ENCODE peak calls at places on chromosome 19, in five cellular contexts. B is uterus, I is K562, G is body of pancreas, S is A549. T is an unnamed sample.

GRCh38 chr19:50720921-50721291 is 1.3 kb upstream of the SHANK1 start:
- DNase-seq in B (no peak), I (peak; percentile 55), G (no peak), S (no peak), T (peak; percentile 55)

GRCh38 chr19:37931941-37932655 is 25.1 kb downstream of the SIPA1L3 start:
- DNase-seq in B (peak; percentile 18), I (no peak), G (peak; percentile 92), S (peak; percentile 97), T (peak; percentile 11)

GRCh38 chr19:27997069-27997468 is 1215.9 kb downstream of the UQCRFS1 start:
- DNase-seq in B (no peak), I (no peak), G (no peak), S (no peak), T (no peak)

GRCh38 chr19:10510301-10510802 is 6.9 kb downstream of the S1PR5 start:
- DNase-seq in B (no peak), I (peak; percentile 59), G (no peak), S (peak; percentile 28), T (no peak)

GRCh38 chr19:6767357-6768235 is at the start of gene SH2D3A:
- DNase-seq in B (peak; percentile 40), I (peak; percentile 95), G (peak; percentile 96), S (peak; percentile 77), T (peak; percentile 49)

GRCh38 chr19:51387924-51388389 is at the start of gene LIM2:
- DNase-seq in B (no peak), I (no peak), G (no peak), S (no peak), T (no peak)

GRCh38 chr19:17513801-17514200 is 2.4 kb downstream of the PGLS start:
- DNase-seq in B (no peak), I (no peak), G (no peak), S (no peak), T (no peak)

GRCh38 chr19:16446108-16447014 is 25.4 kb downstream of the EPS15L1 start:
- DNase-seq in B (no peak), I (no peak), G (no peak), S (no peak), T (no peak)

GRCh38 chr19:35266904-35267817 is 1.6 kb upstream of the USF2 start:
- DNase-seq in B (peak; percentile 66), I (peak; percentile 65), G (peak; percentile 53), S (peak; percentile 82), T (peak; percentile 65)

GRCh38 chr19:17841810-17842662 is 5.7 kb downstream of the JAK3 start:
- DNase-seq in B (peak; percentile 76), I (peak; percentile 95), G (peak; percentile 74), S (peak; percentile 91), T (peak; percentile 81)

GRCh38 chr19:43692364-43692763 is 22.4 kb upstream of the PLAUR start:
- DNase-seq in B (no peak), I (no peak), G (no peak), S (no peak), T (no peak)

GRCh38 chr19:6744381-6745288 is 5.2 kb downstream of the TRIP10 start:
- DNase-seq in B (peak; percentile 90), I (no peak), G (peak; percentile 85), S (peak; percentile 86), T (peak; percentile 96)

GRCh38 chr19:40252395-40252794 is 25.9 kb upstream of the CCNP start:
- DNase-seq in B (no peak), I (no peak), G (peak; percentile 38), S (no peak), T (no peak)

GRCh38 chr19:48646912-48647216 is 877 bp upstream of the CA11 start:
- DNase-seq in B (no peak), I (no peak), G (no peak), S (no peak), T (no peak)

GRCh38 chr19:33325920-33326319 is 23.6 kb upstream of the CEBPA start:
- DNase-seq in B (peak; percentile 66), I (no peak), G (peak; percentile 27), S (no peak), T (no peak)

GRCh38 chr19:22515435-22515834 is 93.3 kb upstream of the ZNF98 start:
- DNase-seq in B (no peak), I (no peak), G (no peak), S (no peak), T (no peak)

GRCh38 chr19:6047741-6048231 is 62.5 kb downstream of the RFX2 start:
- DNase-seq in B (peak; percentile 24), I (peak; percentile 68), G (no peak), S (no peak), T (no peak)

GRCh38 chr19:33871605-33872004 is 74.9 kb downstream of the KCTD15 start:
- DNase-seq in B (no peak), I (no peak), G (no peak), S (no peak), T (no peak)

GRCh38 chr19:10677796-10678195 is 23.4 kb upstream of the QTRT1 start:
- DNase-seq in B (no peak), I (no peak), G (peak; percentile 27), S (no peak), T (no peak)

GRCh38 chr19:50718255-50719118 is 1.1 kb downstream of the SHANK1 start:
- DNase-seq in B (no peak), I (no peak), G (no peak), S (no peak), T (peak; percentile 38)

GRCh38 chr19:29121684-29122083 is 91.3 kb downstream of the UQCRFS1 start:
- DNase-seq in B (no peak), I (peak; percentile 44), G (no peak), S (no peak), T (peak; percentile 58)

GRCh38 chr19:30428281-30428680 is 56.1 kb downstream of the ZNF536 start:
- DNase-seq in B (no peak), I (no peak), G (no peak), S (no peak), T (no peak)

GRCh38 chr19:33186431-33186830 is 7.7 kb upstream of the LRP3 start:
- DNase-seq in B (no peak), I (no peak), G (no peak), S (no peak), T (no peak)

GRCh38 chr19:45899919-45900589 is 2.4 kb downstream of the MYPOP start:
- DNase-seq in B (no peak), I (no peak), G (no peak), S (no peak), T (no peak)

GRCh38 chr19:45899253-45899652 is 3.2 kb downstream of the MYPOP start:
- DNase-seq in B (no peak), I (no peak), G (no peak), S (no peak), T (no peak)

GRCh38 chr19:45901432-45901903 is 945 bp downstream of the MYPOP start:
- DNase-seq in B (peak; percentile 56), I (no peak), G (peak; percentile 55), S (no peak), T (peak; percentile 67)

GRCh38 chr19:45901912-45902650 is at the start of gene MYPOP:
- DNase-seq in B (peak; percentile 23), I (no peak), G (no peak), S (no peak), T (no peak)

DNA sequence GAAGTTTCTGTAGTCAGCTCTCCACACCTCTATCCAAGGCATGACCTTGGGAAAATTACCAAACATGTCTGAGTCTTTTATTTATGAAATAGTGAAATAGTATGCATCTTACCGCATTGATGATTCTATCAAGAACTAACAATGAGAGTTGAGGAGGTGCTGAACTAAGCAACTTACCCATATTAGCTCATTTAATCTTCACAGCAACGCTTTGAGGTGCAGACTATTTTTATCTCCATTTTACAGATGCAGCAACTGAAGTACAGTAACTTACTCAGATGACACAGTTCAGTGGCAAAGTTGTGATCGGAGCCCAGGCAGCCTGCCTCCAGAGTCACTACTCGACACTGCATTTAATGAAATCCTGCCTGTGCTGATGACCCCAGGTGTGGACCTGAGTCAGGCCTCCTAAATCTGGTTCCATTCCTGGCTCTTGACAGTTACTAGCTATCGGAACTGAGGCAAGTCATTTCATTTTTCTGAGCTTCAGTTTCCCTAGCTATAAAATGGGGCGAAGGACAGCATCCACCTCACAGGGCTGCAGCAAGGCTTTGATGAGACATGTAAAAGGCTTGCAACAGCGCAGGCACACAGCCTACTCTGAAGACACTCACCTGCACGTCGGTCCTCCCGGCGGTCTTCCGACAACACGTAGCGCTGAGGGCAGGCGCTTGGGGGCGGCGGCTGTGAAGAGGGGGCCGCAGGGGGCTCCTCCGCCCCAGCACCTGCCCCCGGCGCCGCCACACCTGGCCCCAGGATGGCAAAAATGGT is 1.6 kb downstream of the MYPOP start:
- DNase-seq in B (no peak), I (peak; percentile 56), G (no peak), S (no peak), T (no peak)
- H3K27ac ChIP-seq in B (no peak overlapping the region), I (peak overlapping the region; percentile 4), G (no peak overlapping the region), S (peak overlapping the region; percentile 93), T (peak overlapping the region; percentile 50)

GRCh38 chr19:52492991-52493470 is 34.4 kb upstream of the ZNF808 start:
- DNase-seq in B (no peak), I (peak; percentile 28), G (no peak), S (no peak), T (no peak)
- TF ChIP-seq CTCF in B (peak; percentile 16), I (peak; percentile 26), G (no peak), S (no peak), T (no peak)

DNA sequence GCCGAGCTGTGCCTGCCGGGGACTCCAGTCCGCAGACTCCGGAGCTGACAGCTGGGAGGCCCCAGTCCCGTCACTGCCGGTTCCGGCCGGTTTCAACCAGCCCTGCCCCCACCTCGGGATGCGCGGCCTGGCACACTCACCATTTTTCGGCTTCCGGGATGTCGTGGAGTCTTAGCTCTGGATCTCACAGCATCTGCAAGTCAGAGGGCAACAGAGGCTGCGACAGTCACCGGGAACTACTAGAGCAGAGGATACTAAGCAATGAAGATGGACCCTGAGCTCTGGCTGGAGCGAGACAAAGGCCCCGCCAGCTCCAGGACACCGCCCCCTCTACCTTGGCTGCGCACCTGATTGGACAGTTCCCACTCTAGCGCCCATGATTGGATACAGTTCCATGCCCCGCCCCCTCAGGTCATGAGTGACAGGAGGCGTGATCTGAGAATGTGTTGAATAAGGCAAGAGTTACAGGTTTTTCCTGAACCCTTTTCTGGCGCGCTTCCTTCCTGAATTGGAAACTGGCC is at the start of gene ZNF682:
- DNase-seq in B (peak; percentile 94), I (peak; percentile 20), G (peak; percentile 98), S (no peak), T (peak; percentile 99)
- TF ChIP-seq POLR2A in B (peak; percentile 13), I (no peak), G (peak; percentile 64), S (no peak), T (peak; percentile 33)

DNA sequence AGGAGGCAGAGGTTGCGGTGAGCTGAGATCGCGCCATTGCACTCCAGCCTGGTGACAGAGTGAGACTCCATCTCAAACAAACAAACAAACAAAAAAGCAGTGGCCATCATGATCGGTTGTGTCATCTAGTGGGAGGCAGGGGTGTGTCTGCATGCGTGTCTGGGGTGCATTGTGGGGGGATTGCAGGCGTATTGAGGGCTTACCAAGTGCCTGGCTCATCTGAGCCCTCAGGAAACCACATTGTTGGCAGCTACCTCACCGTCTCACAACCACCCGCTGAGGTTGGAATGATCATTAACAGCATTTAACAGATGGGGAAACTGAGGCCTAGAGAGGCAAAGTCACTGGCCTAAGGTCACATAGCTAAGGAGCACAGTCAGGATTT is 30.5 kb downstream of the NFIC start:
- DNase-seq in B (no peak), I (no peak), G (no peak), S (no peak), T (no peak)
- H3K27ac ChIP-seq in B (peak overlapping the region; percentile 98), I (no peak overlapping the region), G (peak overlapping the region; percentile 80), S (peak overlapping the region; percentile 84), T (peak overlapping the region; percentile 20)

GRCh38 chr19:23867895-23868294 is 46.8 kb upstream of the ZNF726 start:
- DNase-seq in B (no peak), I (peak; percentile 1), G (no peak), S (no peak), T (no peak)
- TF ChIP-seq CTCF in B (no peak), I (no peak), G (no peak), S (no peak), T (no peak)